ENCODE peak calls at places on chromosomes 1 and 21, in ten cellular contexts. T is NCI-H1105 treated with DMSO at 0.1 percent for 48 hours; I is caudate nucleus; D is neural progenitor cell; E is mucosa of descending colon; R is fibroblast of villous mesenchyme; G is HEK293T; Q is AG08396; X is NCI-H2171; B is activated T-helper 1 cell treated with anti-CD3 and anti-CD28 coated beads, Interleukin-12 subunit alpha, Interleukin-12 subunit beta, Interleukin-2, Interleukin-4 antibody, amounts not matched to agents 30 ng/mL and 10 ng/mL and 1 ng/mL, durations not matched to agents 14 hours and 24 hours and 36 hours. Y is an unnamed sample.

GRCh38 chr1:24136956-24137539 is 5.9 kb downstream of the IL22RA1 start:
- DNase-seq in T (no peak), I (no peak), D (no peak), E (no peak), R (no peak), G (no peak), Q (no peak), X (no peak), B (no peak), Y (no peak)

GRCh38 chr1:17027403-17027802 is 15.7 kb upstream of the ATP13A2 start:
- DNase-seq in T (peak), I (no peak), D (no peak), E (no peak), R (no peak), G (no peak), Q (no peak), X (no peak), B (no peak), Y (no peak)

GRCh38 chr1:30449003-30449402 is 274.4 kb downstream of the MATN1 start:
- DNase-seq in T (no peak), I (no peak), D (no peak), E (no peak), R (no peak), G (peak), Q (no peak), X (no peak), B (no peak), Y (no peak)

GRCh38 chr1:5758000-5758858 is 234.0 kb downstream of the NPHP4 start:
- DNase-seq in T (peak), I (no peak), D (no peak), E (no peak), R (no peak), G (no peak), Q (no peak), X (no peak), B (no peak), Y (no peak)

GRCh38 chr1:38527373-38527966 is 332.1 kb downstream of the RRAGC start:
- DNase-seq in T (no peak), I (no peak), D (no peak), E (no peak), R (no peak), G (no peak), Q (no peak), X (no peak), B (peak), Y (no peak)

GRCh38 chr1:225348400-225348799 is 79.4 kb downstream of the LBR start:
- DNase-seq in T (no peak), I (no peak), D (no peak), E (no peak), R (no peak), G (no peak), Q (no peak), X (no peak), B (no peak), Y (no peak)

GRCh38 chr1:46991083-46991923 is 32.2 kb upstream of the CYP4X1 start:
- DNase-seq in T (peak), I (no peak), D (peak), E (no peak), R (peak), G (peak), Q (no peak), X (no peak), B (no peak), Y (peak)

GRCh38 chr1:10651793-10652192 is 144.7 kb downstream of the CASZ1 start:
- DNase-seq in T (no peak), I (no peak), D (no peak), E (peak), R (no peak), G (no peak), Q (no peak), X (no peak), B (no peak), Y (no peak)

GRCh38 chr1:6580588-6581270 is 935 bp downstream of the ZBTB48 start:
- DNase-seq in T (no peak), I (no peak), D (peak), E (no peak), R (peak), G (peak), Q (no peak), X (no peak), B (no peak), Y (peak)

GRCh38 chr1:107559881-107560280 is 405.1 kb downstream of the VAV3 start:
- DNase-seq in T (no peak), I (no peak), D (no peak), E (no peak), R (peak), G (no peak), Q (no peak), X (no peak), B (no peak), Y (no peak)

GRCh38 chr1:151713044-151713443 is 3.6 kb downstream of the CELF3 start:
- DNase-seq in T (no peak), I (no peak), D (no peak), E (peak), R (no peak), G (no peak), Q (no peak), X (no peak), B (no peak), Y (no peak)

GRCh38 chr1:226002667-226003501 is 3.7 kb upstream of the SDE2 start:
- DNase-seq in T (no peak), I (no peak), D (peak), E (peak), R (no peak), G (peak), Q (peak), X (peak), B (no peak), Y (peak)

GRCh38 chr1:242237051-242237450 is 238.2 kb upstream of the MAP1LC3C start:
- DNase-seq in T (no peak), I (no peak), D (no peak), E (no peak), R (no peak), G (no peak), Q (no peak), X (no peak), B (no peak), Y (no peak)

GRCh38 chr1:90114521-90115141 is 119.7 kb downstream of the ZNF326 start:
- DNase-seq in T (peak), I (no peak), D (peak), E (no peak), R (peak), G (peak), Q (peak), X (peak), B (no peak), Y (peak)

GRCh38 chr1:180962178-180962577 is 49.5 kb downstream of the KIAA1614 start:
- DNase-seq in T (no peak), I (no peak), D (no peak), E (peak), R (no peak), G (no peak), Q (no peak), X (no peak), B (no peak), Y (no peak)

GRCh38 chr1:7646981-7647901 is 123.9 kb upstream of the VAMP3 start:
- DNase-seq in T (peak), I (peak), D (peak), E (peak), R (peak), G (peak), Q (peak), X (peak), B (peak), Y (peak)

GRCh38 chr1:208110296-208110695 is 133.9 kb downstream of the PLXNA2 start:
- DNase-seq in T (no peak), I (no peak), D (no peak), E (no peak), R (no peak), G (no peak), Q (no peak), X (no peak), B (no peak), Y (no peak)

GRCh38 chr1:40384413-40384762 is 10.9 kb downstream of the SMAP2 start:
- DNase-seq in T (peak), I (no peak), D (no peak), E (no peak), R (peak), G (no peak), Q (no peak), X (no peak), B (no peak), Y (no peak)

GRCh38 chr21:44478124-44478800 is 23.0 kb downstream of the LRRC3 start:
- DNase-seq in T (no peak), I (no peak), D (no peak), E (no peak), R (no peak), G (no peak), Q (no peak), X (no peak), B (no peak), Y (no peak)

GRCh38 chr1:62687903-62688686 is at the start of gene DOCK7:
- DNase-seq in T (peak), I (peak), D (peak), E (peak), R (peak), G (peak), Q (peak), X (peak), B (peak), Y (peak)

GRCh38 chr1:8197493-8198282 is 120.2 kb upstream of the SLC45A1 start:
- DNase-seq in T (no peak), I (no peak), D (no peak), E (peak), R (peak), G (no peak), Q (peak), X (no peak), B (no peak), Y (peak)

GRCh38 chr21:29825936-29826335 is 113.9 kb downstream of the GRIK1 start:
- DNase-seq in T (no peak), I (no peak), D (no peak), E (no peak), R (no peak), G (no peak), Q (no peak), X (no peak), B (no peak), Y (no peak)

GRCh38 chr1:231040019-231040799 is at the start of gene FAM89A:
- DNase-seq in T (peak), I (no peak), D (peak), E (peak), R (peak), G (peak), Q (peak), X (peak), B (peak), Y (peak)

GRCh38 chr1:150979007-150979722 is 2.9 kb upstream of the ANXA9 start:
- DNase-seq in T (peak), I (peak), D (peak), E (peak), R (peak), G (peak), Q (peak), X (peak), B (peak), Y (peak)

GRCh38 chr1:193706763-193707162 is 520.4 kb upstream of the B3GALT2 start:
- DNase-seq in T (no peak), I (no peak), D (no peak), E (no peak), R (no peak), G (no peak), Q (no peak), X (no peak), B (no peak), Y (no peak)

Y was measured in lung microvascular endothelial cell.